ENCODE peak calls at places on chromosomes 1 and 21, in seven cellular contexts. Q is activated CD4-positive, CD25-positive, alpha-beta regulatory T cell treated with anti-CD3 and anti-CD28 coated beads, Interleukin-2, amount 50 U/mL, for 24 hours; E is natural killer cell; U is left lung; N is activated CD8-positive, alpha-beta T cell treated with anti-CD3 and anti-CD28 coated beads for 36 hours; G is mucosa of descending colon; X is RWPE2. R is an unnamed sample.

GRCh38 chr1:172255223-172255560 is 165.3 kb upstream of the C1orf105 start:
- ATAC-seq in X (peak), Q (peak), N (peak), G (no peak), E (no peak), U (peak), R (peak)

GRCh38 chr1:159991513-159991912 is 37.5 kb upstream of the SLAMF9 start:
- ATAC-seq in G (peak), E (no peak), Q (no peak), X (no peak), U (peak), N (peak), R (peak)

GRCh38 chr1:33358771-33359503 is 38.0 kb upstream of the A3GALT2 start:
- ATAC-seq in X (peak), N (no peak), G (no peak), E (no peak), Q (no peak), U (peak), R (no peak)

GRCh38 chr1:78080767-78081166 is 35.0 kb downstream of the GIPC2 start:
- ATAC-seq in E (no peak), G (no peak), X (no peak), Q (no peak), U (no peak), N (no peak), R (no peak)

GRCh38 chr1:31224102-31224501 is 15.6 kb downstream of the NKAIN1 start:
- ATAC-seq in E (no peak), U (no peak), G (peak), N (no peak), X (no peak), Q (no peak), R (no peak)

GRCh38 chr1:248739580-248740205 is 15.9 kb downstream of the LYPD8 start:
- ATAC-seq in X (no peak), E (peak), G (peak), N (no peak), U (no peak), Q (no peak), R (no peak)

GRCh38 chr1:5333326-5333725 is 658.9 kb downstream of the NPHP4 start:
- ATAC-seq in Q (no peak), N (no peak), E (no peak), X (no peak), G (no peak), U (peak), R (no peak)

GRCh38 chr1:9150582-9151290 is 21.8 kb upstream of the GPR157 start:
- ATAC-seq in Q (no peak), X (no peak), N (no peak), E (no peak), G (no peak), U (peak), R (no peak)

GRCh38 chr1:167440776-167441175 is 77.6 kb downstream of the CD247 start:
- ATAC-seq in G (no peak), U (no peak), Q (no peak), N (no peak), E (no peak), X (no peak), R (no peak)

GRCh38 chr21:21406918-21407317 is 408.7 kb downstream of the NCAM2 start:
- ATAC-seq in N (no peak), E (no peak), Q (no peak), G (no peak), X (no peak), U (no peak), R (no peak)

GRCh38 chr1:25979210-25979609 is 18.7 kb downstream of the PAFAH2 start:
- ATAC-seq in E (no peak), U (no peak), N (no peak), X (no peak), G (no peak), Q (no peak), R (no peak)

GRCh38 chr1:215137985-215138384 is 55.4 kb downstream of the KCNK2 start:
- ATAC-seq in G (no peak), Q (no peak), E (no peak), N (no peak), X (no peak), U (no peak), R (no peak)

GRCh38 chr1:85224734-85225623 is 24.2 kb upstream of the SYDE2 start:
- ATAC-seq in E (no peak), X (peak), Q (no peak), G (peak), N (no peak), U (peak), R (no peak)

GRCh38 chr1:86993269-86993985 is 79.0 kb downstream of the HS2ST1 start:
- ATAC-seq in U (no peak), G (peak), X (peak), E (no peak), N (no peak), Q (no peak), R (peak)

GRCh38 chr21:38740131-38740530 is 65.6 kb upstream of the ETS2 start:
- ATAC-seq in X (no peak), N (no peak), U (no peak), E (no peak), G (peak), Q (no peak), R (no peak)

GRCh38 chr1:43156026-43156425 is 16.1 kb downstream of the EBNA1BP2 start:
- ATAC-seq in E (no peak), N (no peak), X (no peak), U (no peak), G (no peak), Q (no peak), R (no peak)

GRCh38 chr1:161013104-161013590 is 7.8 kb downstream of the F11R start:
- ATAC-seq in E (peak), X (peak), U (peak), Q (peak), G (peak), N (peak), R (no peak)

GRCh38 chr1:6260961-6261614 is at the start of gene GPR153:
- ATAC-seq in E (peak), G (peak), U (peak), X (peak), Q (peak), N (peak), R (peak)

GRCh38 chr1:30533141-30533540 is 190.2 kb downstream of the MATN1 start:
- ATAC-seq in G (no peak), U (no peak), Q (no peak), N (no peak), X (no peak), E (no peak), R (no peak)

GRCh38 chr1:234570741-234571140 is 39.2 kb downstream of the IRF2BP2 start:
- ATAC-seq in G (no peak), U (no peak), X (no peak), N (no peak), E (no peak), Q (no peak), R (no peak)

GRCh38 chr1:216723274-216723780 is at the start of gene ESRRG:
- ATAC-seq in X (peak), G (peak), E (no peak), Q (no peak), N (no peak), U (peak), R (no peak)

GRCh38 chr1:20093940-20094391 is 24.0 kb downstream of the PLA2G5 start:
- ATAC-seq in U (peak), X (no peak), N (no peak), E (no peak), G (peak), Q (no peak), R (no peak)

GRCh38 chr1:219113261-219113660 is 60.4 kb upstream of the LYPLAL1 start:
- ATAC-seq in G (no peak), E (no peak), Q (no peak), U (no peak), N (no peak), X (no peak), R (no peak)

GRCh38 chr1:55005351-55006140 is 6.8 kb downstream of the BSND start:
- ATAC-seq in X (no peak), E (no peak), N (peak), U (no peak), Q (no peak), G (peak), R (peak)